ENCODE peak calls at places on chromosomes 5 and 9, in four cellular contexts. E is H1, H is HCT116, Q is HepG2. Y is an unnamed sample. For H3K79me2, the result is how much of the 10 kb centered on the place peaks cover.

GRCh38 chr9:96113045-96113444 is 188.9 kb downstream of the HSD17B3 start:
- DNase-seq in E (no peak), H (no peak), Q (no peak), Y (no peak)

GRCh38 chr9:90017704-90018103 is 412.9 kb downstream of the GADD45G start:
- DNase-seq in E (no peak), H (no peak), Q (no peak), Y (no peak)

GRCh38 chr5:169335806-169336205 is 34.9 kb upstream of the SLIT3 start:
- DNase-seq in E (no peak), H (no peak), Q (no peak), Y (no peak)

GRCh38 chr9:122767821-122768220 is 20.9 kb upstream of the OR5C1 start:
- DNase-seq in E (no peak), H (no peak), Q (no peak), Y (no peak)

GRCh38 chr5:169431386-169431785 is 130.4 kb upstream of the SLIT3 start:
- DNase-seq in E (no peak), H (no peak), Q (no peak), Y (no peak)

GRCh38 chr5:119275873-119276214 is 80.0 kb upstream of the TNFAIP8 start:
- DNase-seq in E (no peak), H (no peak), Q (no peak), Y (no peak)

GRCh38 chr9:92988215-92988731 is 41.0 kb downstream of the FGD3 start:
- DNase-seq in E (no peak), H (no peak), Q (no peak), Y (no peak)

GRCh38 chr5:173378727-173379126 is 50.5 kb upstream of the STC2 start:
- DNase-seq in E (no peak), H (no peak), Q (no peak), Y (no peak)

GRCh38 chr5:74085782-74086181 is 459.8 kb downstream of the ARHGEF28 start:
- DNase-seq in E (no peak), H (no peak), Q (no peak), Y (no peak)

GRCh38 chr5:134525687-134526482 is 415 bp downstream of the JADE2 start:
- DNase-seq in E (no peak), H (no peak), Q (peak), Y (peak)

GRCh38 chr5:149367249-149367971 is 9.6 kb downstream of the PCYOX1L start:
- DNase-seq in E (peak), H (peak), Q (peak), Y (peak)

GRCh38 chr9:76580188-76580587 is 121.2 kb downstream of the GCNT1 start:
- DNase-seq in E (no peak), H (no peak), Q (no peak), Y (no peak)

GRCh38 chr9:115326461-115326860 is 208.5 kb upstream of the TNC start:
- DNase-seq in E (no peak), H (no peak), Q (no peak), Y (no peak)

GRCh38 chr5:72301557-72301956 is 18.5 kb downstream of the MRPS27 start:
- DNase-seq in E (no peak), H (no peak), Q (no peak), Y (no peak)

GRCh38 chr9:86458456-86458855 is 104.2 kb upstream of the TUT7 start:
- DNase-seq in E (no peak), H (no peak), Q (no peak), Y (no peak)

GRCh38 chr5:132019857-132020555 is 8.5 kb upstream of the ACSL6 start:
- DNase-seq in E (no peak), H (no peak), Q (no peak), Y (no peak)

GRCh38 chr9:81588148-81588874 is 101.0 kb downstream of the TLE1 start:
- DNase-seq in E (no peak), H (no peak), Q (peak), Y (peak)

GRCh38 chr5:52863715-52864114 is 76.0 kb downstream of the ITGA1 start:
- DNase-seq in E (no peak), H (no peak), Q (no peak), Y (peak)

GRCh38 chr9:112166176-112167140 is 8.6 kb downstream of the SUSD1 start:
- DNase-seq in E (no peak), H (no peak), Q (peak), Y (no peak)

GRCh38 chr9:83191154-83191553 is 128.2 kb upstream of the RASEF start:
- DNase-seq in E (no peak), H (no peak), Q (no peak), Y (no peak)

GRCh38 chr9:114405294-114406034 is 17.7 kb upstream of the AKNA start:
- DNase-seq in E (no peak), H (peak), Q (peak), Y (peak)

GRCh38 chr5:23405316-23406068 is 101.9 kb upstream of the PRDM9 start:
- DNase-seq in E (no peak), H (no peak), Q (no peak), Y (no peak)

GRCh38 chr5:173673295-173674170 is 57.1 kb upstream of the BOD1 start:
- DNase-seq in E (no peak), H (no peak), Q (no peak), Y (no peak)

GRCh38 chr5:114702731-114703130 is 340.9 kb downstream of the KCNN2 start:
- DNase-seq in E (no peak), H (no peak), Q (no peak), Y (no peak)

DNA sequence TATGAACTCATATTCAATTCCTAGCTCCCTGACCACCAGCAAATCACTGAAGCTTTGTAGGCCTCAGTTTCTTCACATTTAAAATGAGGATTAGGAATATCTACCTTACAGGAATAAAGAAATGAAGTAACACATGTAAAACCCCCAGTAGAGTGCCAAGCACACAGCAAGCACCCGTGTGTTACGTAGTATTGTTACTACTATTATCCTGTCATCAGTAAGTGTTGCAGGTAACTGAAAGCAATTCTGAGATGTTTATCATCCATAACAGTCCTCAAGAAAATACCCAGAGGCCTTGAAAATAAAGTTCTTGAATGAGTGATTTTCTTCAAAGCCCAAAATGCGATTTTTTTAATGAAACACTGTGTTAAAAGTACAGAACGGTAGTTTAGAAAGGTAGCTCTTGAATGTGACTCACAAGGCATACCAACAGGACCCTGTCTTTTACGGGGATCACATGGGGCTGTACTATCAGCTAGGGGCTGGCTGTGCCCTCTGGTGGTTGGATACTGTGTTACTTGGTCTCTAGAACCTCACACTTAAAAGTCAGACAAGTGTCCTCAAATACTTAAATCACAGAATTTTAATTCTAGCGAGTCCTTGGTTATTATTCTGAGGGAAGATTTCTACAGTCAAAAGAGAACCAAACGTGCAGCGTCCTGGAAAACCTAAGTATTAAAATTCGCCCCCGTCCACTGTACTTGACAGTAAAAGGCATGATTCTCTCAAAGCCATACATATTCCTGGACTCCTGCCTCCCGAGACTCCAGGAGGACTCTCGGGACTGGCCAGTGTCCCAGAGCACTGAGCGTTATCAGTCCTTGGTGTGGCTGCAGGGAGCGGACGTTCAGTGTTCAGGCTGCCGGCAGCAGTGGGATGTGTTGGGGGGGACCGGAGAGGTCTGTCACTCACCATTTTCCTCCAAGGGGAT is 725 bp downstream of the NDUFB6 start:
- DNase-seq in E (no peak), H (peak), Q (peak), Y (peak)
- H3K79me2 ChIP-seq in E (under half), H (half or more), Q (under half), Y (under half)

DNA sequence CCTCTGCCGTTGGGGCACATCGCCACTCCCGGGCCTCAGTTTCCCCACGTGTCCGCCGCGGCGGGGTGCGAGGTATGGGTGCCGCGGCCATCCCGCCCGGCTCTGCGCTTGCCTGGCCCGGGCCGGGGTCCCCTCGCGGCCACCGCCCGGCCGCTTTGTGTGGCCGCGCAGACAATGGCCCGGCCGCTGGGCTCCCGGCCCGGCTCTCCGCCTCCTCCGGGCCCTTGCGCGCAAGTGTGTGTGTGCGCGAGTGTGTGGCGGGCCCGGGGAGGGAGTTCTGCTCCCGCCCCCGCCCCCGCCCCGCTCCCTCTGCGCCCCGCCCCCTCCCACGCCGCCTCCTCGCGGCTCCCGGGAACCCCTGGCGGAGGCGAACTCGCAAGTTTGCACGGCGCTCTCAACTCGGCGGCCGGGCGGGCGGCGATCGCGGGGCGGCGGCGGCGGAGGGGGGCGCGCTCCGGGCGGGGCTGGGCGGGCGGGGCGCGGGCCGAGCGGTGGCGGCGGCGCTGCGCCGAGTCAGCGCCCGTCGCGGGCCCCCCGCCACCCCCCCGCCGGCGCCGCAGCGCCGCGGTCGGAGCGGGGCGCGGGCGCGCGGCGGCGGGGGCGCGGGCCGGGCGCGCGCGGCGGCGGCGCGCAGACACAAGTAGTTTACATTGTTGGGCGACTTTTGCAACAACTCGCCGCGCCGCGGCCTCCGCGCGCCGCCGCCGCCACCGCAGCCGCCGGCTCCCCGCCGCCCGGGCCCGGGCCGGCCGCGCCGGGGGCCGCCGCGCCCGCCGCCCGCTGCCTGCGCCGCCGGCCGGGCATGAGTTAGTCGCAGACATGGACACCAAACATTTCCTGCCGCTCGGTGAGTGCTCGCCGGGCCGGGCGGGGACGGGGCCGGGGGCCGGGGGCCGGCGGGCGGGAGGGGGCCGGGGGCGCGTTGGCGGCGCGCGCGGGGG is at the start of gene RXRA:
- DNase-seq in E (no peak), H (no peak), Q (peak), Y (peak)
- TF ChIP-seq POLR2A in E (peak), H (peak), Q (no peak), Y (peak)

GRCh38 chr9:111036068-111036789 is 2.0 kb downstream of the LPAR1 start:
- DNase-seq in E (no peak), H (peak), Q (no peak), Y (no peak)
- H3K79me2 ChIP-seq in E (under half), H (under half), Q (under half), Y (under half)

GRCh38 chr5:176361437-176362097 is at the start of gene KIAA1191:
- DNase-seq in E (no peak), H (peak), Q (peak), Y (peak)
- TF ChIP-seq POLR2A in E (peak), H (peak), Q (peak), Y (peak)

GRCh38 chr9:91361294-91362201 is at the start of gene AUH:
- DNase-seq in E (peak), H (peak), Q (peak), Y (peak)

GRCh38 chr9:91359083-91359482 is 2.6 kb downstream of the AUH start:
- DNase-seq in E (no peak), H (no peak), Q (no peak), Y (no peak)

GRCh38 chr9:91359734-91360470 is 1.8 kb downstream of the AUH start:
- DNase-seq in E (no peak), H (no peak), Q (no peak), Y (no peak)

GRCh38 chr9:91362212-91362611 is 494 bp upstream of the AUH start:
- DNase-seq in E (no peak), H (no peak), Q (no peak), Y (no peak)

GRCh38 chr9:91360551-91361293 is 996 bp downstream of the AUH start:
- DNase-seq in E (no peak), H (no peak), Q (no peak), Y (peak)
- H3K79me2 ChIP-seq in E (under half), H (half or more), Q (half or more), Y (under half)

GRCh38 chr5:76715734-76716455 is at the start of gene F2R:
- DNase-seq in E (no peak), H (no peak), Q (peak), Y (peak)
- TF ChIP-seq POLR2A in E (no peak), H (no peak), Q (no peak), Y (no peak)

GRCh38 chr9:124749284-124749683 is 21.8 kb downstream of the NR6A1 start:
- DNase-seq in E (no peak), H (no peak), Q (no peak), Y (no peak)
- H3K79me2 ChIP-seq in E (under half), H (half or more), Q (half or more), Y (under half)

GRCh38 chr9:12091865-12092527 is 601.2 kb upstream of the TYRP1 start:
- DNase-seq in E (no peak), H (no peak), Q (no peak), Y (no peak)
- TF ChIP-seq POLR2A in E (no peak), H (no peak), Q (no peak), Y (no peak)

GRCh38 chr5:17511775-17512325 is 6.3 kb upstream of the TAF11L3 start:
- DNase-seq in E (no peak), H (no peak), Q (no peak), Y (no peak)
- H3K79me2 ChIP-seq in E (under half), H (under half), Q (under half), Y (under half)

GRCh38 chr5:157744055-157745011 is 821 bp downstream of the LSM11 start:
- DNase-seq in E (no peak), H (no peak), Q (no peak), Y (peak)
- TF ChIP-seq POLR2A in E (no peak), H (no peak), Q (no peak), Y (no peak)

Y was measured in endothelial cell of umbilical vein.